ENCODE peak calls at places on chromosomes 11 and 22, in ten cellular contexts. One of them, this sample, is unnamed.

GRCh38 chr11:46348566-46348981 is 1.3 kb downstream of the DGKZ start:
- DNase-seq in KBM-7: no peak
- DNase-seq in body of pancreas: peak
- DNase-seq in NCI-H2081: no peak
- DNase-seq in substantia nigra: no peak
- DNase-seq in AG08396: no peak
- DNase-seq in C1 segment of cervical spinal cord: no peak
- DNase-seq in activated CD4-positive, alpha-beta T cell treated with anti-CD3 and anti-CD28 coated beads for 24 hours: no peak
- DNase-seq in MCF 10A: no peak
- DNase-seq in activated CD4-positive, CD25-positive, alpha-beta regulatory T cell treated with anti-CD3 and anti-CD28 coated beads, Interleukin-2, amount 50 U/mL, for 16 hours: no peak
- DNase-seq in this sample: no peak

GRCh38 chr22:45868586-45869443 is 108.1 kb downstream of the WNT7B start:
- DNase-seq in KBM-7: no peak
- DNase-seq in body of pancreas: no peak
- DNase-seq in NCI-H2081: no peak
- DNase-seq in substantia nigra: no peak
- DNase-seq in AG08396: no peak
- DNase-seq in C1 segment of cervical spinal cord: no peak
- DNase-seq in activated CD4-positive, alpha-beta T cell treated with anti-CD3 and anti-CD28 coated beads for 24 hours: no peak
- DNase-seq in MCF 10A: no peak
- DNase-seq in activated CD4-positive, CD25-positive, alpha-beta regulatory T cell treated with anti-CD3 and anti-CD28 coated beads, Interleukin-2, amount 50 U/mL, for 16 hours: no peak
- DNase-seq in this sample: peak

GRCh38 chr11:11567862-11568650 is 53.7 kb downstream of the GALNT18 start:
- DNase-seq in KBM-7: no peak
- DNase-seq in body of pancreas: no peak
- DNase-seq in NCI-H2081: no peak
- DNase-seq in substantia nigra: no peak
- DNase-seq in AG08396: no peak
- DNase-seq in C1 segment of cervical spinal cord: no peak
- DNase-seq in activated CD4-positive, alpha-beta T cell treated with anti-CD3 and anti-CD28 coated beads for 24 hours: no peak
- DNase-seq in MCF 10A: peak
- DNase-seq in activated CD4-positive, CD25-positive, alpha-beta regulatory T cell treated with anti-CD3 and anti-CD28 coated beads, Interleukin-2, amount 50 U/mL, for 16 hours: no peak
- DNase-seq in this sample: no peak

GRCh38 chr11:6418958-6419611 is at the start of gene APBB1:
- DNase-seq in KBM-7: peak
- DNase-seq in body of pancreas: peak
- DNase-seq in NCI-H2081: peak
- DNase-seq in substantia nigra: peak
- DNase-seq in AG08396: peak
- DNase-seq in C1 segment of cervical spinal cord: peak
- DNase-seq in activated CD4-positive, alpha-beta T cell treated with anti-CD3 and anti-CD28 coated beads for 24 hours: peak
- DNase-seq in MCF 10A: no peak
- DNase-seq in activated CD4-positive, CD25-positive, alpha-beta regulatory T cell treated with anti-CD3 and anti-CD28 coated beads, Interleukin-2, amount 50 U/mL, for 16 hours: peak
- DNase-seq in this sample: peak

GRCh38 chr11:117345039-117345438 is 17.4 kb downstream of the CEP164 start:
- DNase-seq in KBM-7: no peak
- DNase-seq in body of pancreas: no peak
- DNase-seq in NCI-H2081: no peak
- DNase-seq in substantia nigra: no peak
- DNase-seq in AG08396: no peak
- DNase-seq in C1 segment of cervical spinal cord: no peak
- DNase-seq in activated CD4-positive, alpha-beta T cell treated with anti-CD3 and anti-CD28 coated beads for 24 hours: no peak
- DNase-seq in MCF 10A: no peak
- DNase-seq in activated CD4-positive, CD25-positive, alpha-beta regulatory T cell treated with anti-CD3 and anti-CD28 coated beads, Interleukin-2, amount 50 U/mL, for 16 hours: no peak
- DNase-seq in this sample: peak

GRCh38 chr11:130145975-130146776 is 13.4 kb upstream of the ST14 start:
- DNase-seq in KBM-7: no peak
- DNase-seq in body of pancreas: peak
- DNase-seq in NCI-H2081: no peak
- DNase-seq in substantia nigra: no peak
- DNase-seq in AG08396: no peak
- DNase-seq in C1 segment of cervical spinal cord: no peak
- DNase-seq in activated CD4-positive, alpha-beta T cell treated with anti-CD3 and anti-CD28 coated beads for 24 hours: no peak
- DNase-seq in MCF 10A: peak
- DNase-seq in activated CD4-positive, CD25-positive, alpha-beta regulatory T cell treated with anti-CD3 and anti-CD28 coated beads, Interleukin-2, amount 50 U/mL, for 16 hours: no peak
- DNase-seq in this sample: peak

GRCh38 chr11:83508804-83509203 is 222.6 kb upstream of the CCDC90B start:
- DNase-seq in KBM-7: no peak
- DNase-seq in body of pancreas: no peak
- DNase-seq in NCI-H2081: peak
- DNase-seq in substantia nigra: no peak
- DNase-seq in AG08396: no peak
- DNase-seq in C1 segment of cervical spinal cord: no peak
- DNase-seq in activated CD4-positive, alpha-beta T cell treated with anti-CD3 and anti-CD28 coated beads for 24 hours: no peak
- DNase-seq in MCF 10A: peak
- DNase-seq in activated CD4-positive, CD25-positive, alpha-beta regulatory T cell treated with anti-CD3 and anti-CD28 coated beads, Interleukin-2, amount 50 U/mL, for 16 hours: no peak
- DNase-seq in this sample: no peak

GRCh38 chr11:47259178-47259977 is 1.6 kb downstream of the NR1H3 start:
- DNase-seq in KBM-7: peak
- DNase-seq in body of pancreas: no peak
- DNase-seq in NCI-H2081: no peak
- DNase-seq in substantia nigra: no peak
- DNase-seq in AG08396: peak
- DNase-seq in C1 segment of cervical spinal cord: peak
- DNase-seq in activated CD4-positive, alpha-beta T cell treated with anti-CD3 and anti-CD28 coated beads for 24 hours: peak
- DNase-seq in MCF 10A: peak
- DNase-seq in activated CD4-positive, CD25-positive, alpha-beta regulatory T cell treated with anti-CD3 and anti-CD28 coated beads, Interleukin-2, amount 50 U/mL, for 16 hours: no peak
- DNase-seq in this sample: peak

GRCh38 chr11:123757976-123758375 is 3.7 kb upstream of the OR6X1 start:
- DNase-seq in KBM-7: no peak
- DNase-seq in body of pancreas: no peak
- DNase-seq in NCI-H2081: no peak
- DNase-seq in substantia nigra: no peak
- DNase-seq in AG08396: no peak
- DNase-seq in C1 segment of cervical spinal cord: no peak
- DNase-seq in activated CD4-positive, alpha-beta T cell treated with anti-CD3 and anti-CD28 coated beads for 24 hours: no peak
- DNase-seq in MCF 10A: no peak
- DNase-seq in activated CD4-positive, CD25-positive, alpha-beta regulatory T cell treated with anti-CD3 and anti-CD28 coated beads, Interleukin-2, amount 50 U/mL, for 16 hours: no peak
- DNase-seq in this sample: no peak

GRCh38 chr22:41290262-41291221 is 4.6 kb upstream of the RANGAP1 start:
- DNase-seq in KBM-7: no peak
- DNase-seq in body of pancreas: peak
- DNase-seq in NCI-H2081: no peak
- DNase-seq in substantia nigra: no peak
- DNase-seq in AG08396: peak
- DNase-seq in C1 segment of cervical spinal cord: no peak
- DNase-seq in activated CD4-positive, alpha-beta T cell treated with anti-CD3 and anti-CD28 coated beads for 24 hours: no peak
- DNase-seq in MCF 10A: peak
- DNase-seq in activated CD4-positive, CD25-positive, alpha-beta regulatory T cell treated with anti-CD3 and anti-CD28 coated beads, Interleukin-2, amount 50 U/mL, for 16 hours: no peak
- DNase-seq in this sample: peak

GRCh38 chr11:2748814-2749554 is 49.2 kb upstream of the KCNQ1OT1 start:
- DNase-seq in KBM-7: no peak
- DNase-seq in body of pancreas: peak
- DNase-seq in NCI-H2081: no peak
- DNase-seq in substantia nigra: no peak
- DNase-seq in AG08396: no peak
- DNase-seq in C1 segment of cervical spinal cord: no peak
- DNase-seq in activated CD4-positive, alpha-beta T cell treated with anti-CD3 and anti-CD28 coated beads for 24 hours: no peak
- DNase-seq in MCF 10A: no peak
- DNase-seq in activated CD4-positive, CD25-positive, alpha-beta regulatory T cell treated with anti-CD3 and anti-CD28 coated beads, Interleukin-2, amount 50 U/mL, for 16 hours: no peak
- DNase-seq in this sample: no peak

GRCh38 chr11:105769627-105770026 is 159.8 kb downstream of the GRIA4 start:
- DNase-seq in KBM-7: no peak
- DNase-seq in body of pancreas: no peak
- DNase-seq in NCI-H2081: no peak
- DNase-seq in substantia nigra: no peak
- DNase-seq in AG08396: no peak
- DNase-seq in C1 segment of cervical spinal cord: no peak
- DNase-seq in activated CD4-positive, alpha-beta T cell treated with anti-CD3 and anti-CD28 coated beads for 24 hours: no peak
- DNase-seq in MCF 10A: no peak
- DNase-seq in activated CD4-positive, CD25-positive, alpha-beta regulatory T cell treated with anti-CD3 and anti-CD28 coated beads, Interleukin-2, amount 50 U/mL, for 16 hours: no peak
- DNase-seq in this sample: no peak